ENCODE peak calls at places on chromosomes 6 and 20, in eight cellular contexts. K is CD8-positive, alpha-beta memory T cell; Y is heart right ventricle; P is adrenal gland; U is uterus; R is BE2C; D is colonic mucosa; T is mesenchymal stem cell. C is an unnamed sample. For H3K9me3, the result is how much of the 10 kb centered on the place peaks cover.

GRCh38 chr6:54776891-54777290 is 69.7 kb upstream of the FAM83B start:
- DNase-seq in U (no peak), K (no peak), D (no peak), Y (no peak), R (no peak), T (no peak), P (no peak), C (no peak)

GRCh38 chr6:28985396-28986164 is 19.5 kb downstream of the ZNF311 start:
- DNase-seq in Y (peak), T (peak), K (no peak), U (peak), D (peak), R (peak), P (peak), C (no peak)

GRCh38 chr6:74967821-74968220 is 238.0 kb downstream of the COL12A1 start:
- DNase-seq in P (no peak), U (no peak), K (no peak), R (no peak), D (no peak), T (no peak), Y (no peak), C (no peak)

GRCh38 chr20:1754306-1754705 is 96.7 kb upstream of the SIRPG start:
- DNase-seq in T (no peak), P (no peak), U (no peak), Y (no peak), D (no peak), K (no peak), R (no peak), C (no peak)

GRCh38 chr6:111712398-111712797 is 106.7 kb upstream of the TRAF3IP2 start:
- DNase-seq in D (no peak), Y (peak), T (peak), P (peak), R (no peak), K (no peak), U (no peak), C (no peak)

GRCh38 chr20:50029083-50029696 is 46.4 kb downstream of the SNAI1 start:
- DNase-seq in U (no peak), R (no peak), P (no peak), Y (no peak), K (no peak), D (no peak), T (no peak), C (no peak)

GRCh38 chr20:32534661-32535240 is 50.4 kb downstream of the NOL4L start:
- DNase-seq in K (peak), T (no peak), U (no peak), Y (no peak), P (no peak), R (no peak), D (no peak), C (peak)

GRCh38 chr20:2373098-2373497 is 7.6 kb upstream of the TGM6 start:
- DNase-seq in R (no peak), T (no peak), U (no peak), P (no peak), D (no peak), Y (no peak), K (no peak), C (no peak)

GRCh38 chr6:11050735-11051134 is 6.6 kb upstream of the ELOVL2 start:
- DNase-seq in Y (no peak), U (no peak), P (no peak), K (no peak), R (no peak), T (peak), D (no peak), C (no peak)

GRCh38 chr6:163986313-163986712 is 571.8 kb downstream of the QKI start:
- DNase-seq in P (peak), T (peak), K (no peak), Y (no peak), D (no peak), R (no peak), U (no peak), C (no peak)

GRCh38 chr6:110756817-110757216 is 58.5 kb downstream of the CDK19 start:
- DNase-seq in P (no peak), R (no peak), D (no peak), K (no peak), Y (no peak), T (no peak), U (no peak), C (no peak)

GRCh38 chr6:18488004-18488403 is 100.9 kb downstream of the RNF144B start:
- DNase-seq in K (no peak), Y (no peak), D (no peak), P (no peak), U (no peak), T (no peak), R (no peak), C (no peak)

GRCh38 chr20:5073154-5074049 is 46.4 kb downstream of the PCNA start:
- DNase-seq in K (no peak), R (peak), U (peak), Y (peak), P (peak), D (peak), T (peak), C (no peak)

GRCh38 chr20:8766868-8767390 is 302.0 kb upstream of the PLCB4 start:
- DNase-seq in P (no peak), R (peak), Y (no peak), D (no peak), U (no peak), K (no peak), T (no peak), C (no peak)

GRCh38 chr6:35282472-35282871 is 15.1 kb upstream of the DEF6 start:
- DNase-seq in U (no peak), Y (no peak), K (no peak), T (no peak), R (no peak), P (no peak), D (no peak), C (no peak)

DNA sequence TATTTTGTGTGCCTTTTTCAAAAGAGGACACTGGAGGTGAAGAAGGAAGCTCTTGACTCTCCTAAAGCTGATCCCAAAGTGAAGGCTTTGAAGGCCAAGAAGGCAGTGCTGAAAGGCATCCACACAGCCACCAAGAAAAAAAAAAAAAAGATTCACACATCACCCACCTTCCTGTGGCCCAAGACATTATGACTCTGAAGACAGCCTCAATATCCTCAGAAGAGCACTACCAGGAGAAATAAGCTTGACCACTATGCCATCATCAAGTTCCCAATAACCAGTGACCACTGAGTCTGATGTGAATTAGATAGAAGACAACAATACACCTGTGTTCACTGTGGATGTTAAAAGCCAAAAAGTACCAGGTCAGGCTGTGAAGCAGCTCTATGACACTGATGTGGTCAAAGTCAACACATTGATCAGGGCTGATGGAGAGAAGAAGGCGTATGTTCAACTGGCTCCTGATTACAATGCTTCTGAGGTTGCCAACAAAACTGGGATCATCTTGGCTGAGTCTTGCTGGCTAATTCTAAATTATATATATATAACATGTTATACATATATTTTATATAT is 59.4 kb downstream of the PLCG1 start:
- DNase-seq in R (no peak), P (no peak), T (no peak), Y (no peak), D (no peak), K (no peak), U (no peak), C (no peak)
- H3K9me3 ChIP-seq in R (under half), P (under half), T (half or more), Y (under half), D (under half), K (under half), U (under half), C (under half)

GRCh38 chr20:59743308-59743707 is 139.0 kb downstream of the PHACTR3 start:
- DNase-seq in K (no peak), D (no peak), Y (no peak), U (no peak), T (no peak), P (no peak), R (no peak), C (no peak)

GRCh38 chr20:59741073-59741472 is 136.7 kb downstream of the PHACTR3 start:
- DNase-seq in T (no peak), R (no peak), P (no peak), D (no peak), U (no peak), K (no peak), Y (no peak), C (no peak)

GRCh38 chr20:59742351-59743095 is 138.2 kb downstream of the PHACTR3 start:
- DNase-seq in Y (no peak), D (no peak), R (no peak), P (no peak), K (no peak), U (no peak), T (no peak), C (no peak)

GRCh38 chr20:59738851-59739250 is 134.5 kb downstream of the PHACTR3 start:
- DNase-seq in K (no peak), R (no peak), Y (no peak), D (no peak), T (no peak), U (no peak), P (no peak), C (no peak)

DNA sequence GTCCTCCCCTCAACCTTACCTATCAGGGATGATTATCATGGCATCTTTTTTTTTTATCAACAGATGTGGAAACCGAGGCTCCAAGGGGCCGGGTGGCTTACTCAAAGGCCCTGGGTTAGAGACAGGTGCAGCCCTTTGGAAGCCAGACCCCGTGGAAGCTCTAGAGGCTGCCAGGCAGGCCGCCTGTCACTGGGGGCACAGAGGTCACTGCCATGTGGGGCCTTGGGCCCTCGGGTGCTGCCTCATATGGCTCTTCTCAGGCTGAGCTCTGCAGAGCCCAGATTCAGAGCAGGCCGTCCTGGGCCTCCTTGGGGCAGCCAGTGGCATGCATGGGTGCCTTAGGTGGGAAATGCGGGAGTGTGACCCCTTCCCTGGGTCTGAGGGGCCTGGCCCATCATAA is 136.3 kb downstream of the PHACTR3 start:
- DNase-seq in T (no peak), D (no peak), U (no peak), K (no peak), R (no peak), Y (no peak), P (no peak), C (no peak)
- H3K9me3 ChIP-seq in T (under half), D (under half), U (under half), K (under half), R (under half), Y (under half), P (under half), C (under half)

DNA sequence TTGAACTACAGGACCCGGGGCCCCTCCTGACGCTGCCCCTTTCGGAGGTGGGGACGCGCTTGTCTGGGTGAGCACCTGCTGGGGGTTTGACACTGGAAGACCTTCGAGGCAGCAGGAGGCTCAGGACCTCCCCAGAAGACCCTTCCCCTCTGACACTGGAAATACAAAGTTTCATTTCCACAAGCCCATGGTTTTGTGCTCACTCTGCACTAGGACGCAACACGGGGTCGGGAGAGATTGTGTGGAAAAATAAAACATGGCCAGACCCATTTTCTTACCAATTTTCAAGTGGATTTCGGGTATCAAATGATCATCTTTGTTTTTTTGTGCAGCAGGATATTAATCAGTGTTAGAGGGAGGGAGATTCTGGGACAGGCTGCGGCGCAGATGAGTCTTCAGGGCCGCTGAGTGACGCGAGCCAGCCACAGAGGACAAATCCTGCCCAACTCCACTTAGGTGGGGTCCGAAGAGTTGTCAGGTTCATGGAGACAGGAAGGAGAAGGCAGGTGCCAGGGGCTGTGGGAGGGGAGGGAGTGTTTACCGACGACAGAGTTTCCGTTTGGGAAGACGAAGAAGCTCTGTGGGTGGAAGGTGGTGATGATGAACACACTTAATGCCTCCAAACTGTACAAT is 160.0 kb upstream of the AFDN start:
- DNase-seq in Y (no peak), U (no peak), D (no peak), P (no peak), K (no peak), T (no peak), R (no peak), C (no peak)
- H3K9me3 ChIP-seq in Y (under half), U (under half), D (under half), P (under half), K (under half), T (under half), R (under half), C (under half)

GRCh38 chr6:130150906-130151305 is 71.8 kb downstream of the SAMD3 start:
- DNase-seq in Y (no peak), U (no peak), D (no peak), T (no peak), R (no peak), P (no peak), K (no peak), C (no peak)
- H3K9me3 ChIP-seq in Y (under half), U (under half), D (under half), T (under half), R (under half), P (under half), K (under half), C (under half)

GRCh38 chr6:159577564-159577963 is 115.5 kb downstream of the SOD2 start:
- DNase-seq in Y (no peak), K (no peak), U (no peak), T (no peak), P (no peak), R (no peak), D (no peak), C (no peak)

DNA sequence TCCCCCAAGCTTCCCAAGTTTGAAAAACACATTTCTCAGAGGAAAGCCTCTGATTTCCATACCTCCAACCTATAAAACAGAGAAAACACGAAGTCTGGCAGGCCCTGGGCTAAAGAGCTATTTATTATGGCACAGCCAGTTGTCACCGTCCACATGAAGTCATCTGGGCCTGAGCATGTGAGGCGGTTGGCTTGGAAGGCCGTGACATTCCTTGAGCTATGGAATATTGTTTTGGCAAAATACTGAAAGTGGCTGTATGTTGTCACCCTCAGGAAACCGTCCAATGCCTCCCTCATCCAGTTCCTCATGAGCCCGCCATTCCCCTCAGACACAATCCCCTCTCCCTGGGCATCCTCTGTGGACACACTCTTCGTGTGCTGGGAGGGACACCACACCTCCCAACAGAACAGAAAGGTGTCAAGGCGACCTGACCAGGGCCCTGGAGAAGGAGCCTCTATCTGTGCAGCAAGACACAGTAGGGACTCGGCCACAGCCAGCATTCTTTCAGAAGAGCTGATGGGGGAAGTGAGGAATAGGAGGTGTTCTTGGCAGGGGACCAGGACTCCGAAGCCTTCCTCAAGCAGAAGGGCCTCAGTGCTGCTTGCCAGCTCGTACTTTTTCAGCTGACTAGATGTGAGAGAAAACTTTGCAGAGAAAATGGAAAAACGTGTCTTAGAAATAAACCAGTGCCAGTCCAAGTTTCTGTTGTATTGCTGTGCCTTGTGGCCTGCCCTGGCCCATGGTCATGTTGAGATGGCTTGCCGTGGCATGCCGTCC is 120.5 kb downstream of the SOD2 start:
- DNase-seq in K (no peak), P (no peak), R (no peak), D (no peak), Y (no peak), U (no peak), T (no peak), C (no peak)
- H3K9me3 ChIP-seq in K (under half), P (under half), R (under half), D (under half), Y (under half), U (under half), T (under half), C (under half)

GRCh38 chr20:31475472-31476312 is 604 bp downstream of the REM1 start:
- DNase-seq in U (no peak), R (no peak), T (no peak), P (no peak), K (no peak), D (no peak), Y (no peak), C (no peak)

GRCh38 chr20:31472395-31473330 is 2.3 kb downstream of the DEFB124 start:
- DNase-seq in R (no peak), Y (peak), P (no peak), D (no peak), T (no peak), U (no peak), K (no peak), C (no peak)

GRCh38 chr20:31474097-31474436 is 860 bp downstream of the DEFB124 start:
- DNase-seq in P (no peak), Y (no peak), R (no peak), U (no peak), K (no peak), D (no peak), T (no peak), C (no peak)

GRCh38 chr20:31475032-31475431 is at the start of the genes DEFB124 and REM1:
- DNase-seq in U (peak), K (no peak), Y (peak), R (peak), T (no peak), P (no peak), D (peak), C (no peak)

DNA sequence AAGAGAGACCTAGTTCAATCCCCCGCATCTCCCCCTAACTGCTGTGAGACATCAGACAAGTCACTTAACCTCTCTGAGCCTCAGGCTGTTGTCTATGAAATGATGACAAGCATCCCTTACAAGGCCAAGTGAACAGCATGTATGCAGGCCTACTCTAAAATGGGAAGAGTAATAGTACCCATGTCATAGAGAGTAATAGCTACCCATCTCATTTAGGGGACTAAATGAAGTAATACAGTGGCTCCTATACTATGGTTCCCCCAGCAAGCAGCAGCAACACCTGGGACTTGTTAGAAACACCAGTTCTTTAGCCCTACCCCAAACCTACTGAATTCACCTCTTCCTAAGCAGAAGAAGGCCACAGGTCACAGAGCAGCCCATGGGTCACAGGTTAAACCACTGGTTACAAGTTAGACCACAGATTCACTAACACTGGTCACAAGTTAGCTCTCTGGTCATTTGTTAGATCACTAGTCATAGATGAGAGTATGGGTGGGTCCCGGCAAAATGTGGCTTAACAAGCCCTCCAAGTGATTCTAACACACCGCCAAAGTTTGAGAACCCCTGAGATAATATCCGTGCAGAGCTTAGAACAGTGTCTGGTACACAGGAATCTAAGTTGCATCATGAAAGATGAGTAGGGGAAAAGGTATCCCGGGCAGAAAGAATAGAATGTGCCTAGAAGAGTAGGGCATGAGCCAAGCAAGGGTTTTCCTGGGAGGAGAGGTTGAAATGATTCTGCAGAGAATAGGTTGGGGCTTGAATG is 1.4 kb downstream of the DEFB124 start:
- DNase-seq in U (no peak), D (no peak), T (no peak), K (no peak), Y (no peak), R (no peak), P (no peak), C (no peak)
- H3K9me3 ChIP-seq in U (under half), D (under half), T (under half), K (under half), Y (under half), R (under half), P (under half), C (under half)

C was measured in CD4-positive, CD25-positive, alpha-beta regulatory T cell.